ENCODE peak calls at places on chromosome 9, in seven cellular contexts. N is tibial nerve, Z is astrocyte of the cerebellum, A is heart right ventricle, Q is brain microvascular endothelial cell, M is astrocyte of the spinal cord, C is fibroblast of lung. G is an unnamed sample.

GRCh38 chr9:135296783-135297715 is 182.5 kb upstream of the PPP1R26 start:
- DNase-seq in N (no peak), Z (no peak), A (no peak), Q (no peak), M (no peak), C (no peak), G (no peak)

GRCh38 chr9:117487555-117488175 is 72.8 kb upstream of the ASTN2 start:
- DNase-seq in N (peak), Z (peak), A (peak), Q (peak), M (peak), C (peak), G (peak)

GRCh38 chr9:88979791-88980190 is 11.5 kb upstream of the S1PR3 start:
- DNase-seq in N (no peak), Z (no peak), A (no peak), Q (no peak), M (no peak), C (no peak), G (no peak)

GRCh38 chr9:18396102-18396728 is 77.7 kb upstream of the ADAMTSL1 start:
- DNase-seq in N (no peak), Z (no peak), A (no peak), Q (peak), M (peak), C (peak), G (no peak)

GRCh38 chr9:135468866-135469521 is 10.6 kb upstream of the PPP1R26 start:
- DNase-seq in N (no peak), Z (no peak), A (no peak), Q (peak), M (no peak), C (peak), G (peak)

GRCh38 chr9:89414670-89415069 is 83.2 kb downstream of the SEMA4D start:
- DNase-seq in N (no peak), Z (no peak), A (no peak), Q (no peak), M (no peak), C (no peak), G (no peak)

GRCh38 chr9:130300739-130301138 is 35.2 kb downstream of the HMCN2 start:
- DNase-seq in N (no peak), Z (no peak), A (no peak), Q (no peak), M (no peak), C (no peak), G (no peak)

GRCh38 chr9:89421595-89421994 is 76.3 kb downstream of the SEMA4D start:
- DNase-seq in N (no peak), Z (no peak), A (no peak), Q (peak), M (peak), C (peak), G (no peak)

GRCh38 chr9:3848445-3849114 is 322.8 kb upstream of the RFX3 start:
- DNase-seq in N (no peak), Z (no peak), A (no peak), Q (no peak), M (peak), C (no peak), G (peak)
- TF ChIP-seq CTCF in N (no peak), Z (peak), A (no peak), Q (peak), M (peak), C (no peak), G (no peak)

DNA sequence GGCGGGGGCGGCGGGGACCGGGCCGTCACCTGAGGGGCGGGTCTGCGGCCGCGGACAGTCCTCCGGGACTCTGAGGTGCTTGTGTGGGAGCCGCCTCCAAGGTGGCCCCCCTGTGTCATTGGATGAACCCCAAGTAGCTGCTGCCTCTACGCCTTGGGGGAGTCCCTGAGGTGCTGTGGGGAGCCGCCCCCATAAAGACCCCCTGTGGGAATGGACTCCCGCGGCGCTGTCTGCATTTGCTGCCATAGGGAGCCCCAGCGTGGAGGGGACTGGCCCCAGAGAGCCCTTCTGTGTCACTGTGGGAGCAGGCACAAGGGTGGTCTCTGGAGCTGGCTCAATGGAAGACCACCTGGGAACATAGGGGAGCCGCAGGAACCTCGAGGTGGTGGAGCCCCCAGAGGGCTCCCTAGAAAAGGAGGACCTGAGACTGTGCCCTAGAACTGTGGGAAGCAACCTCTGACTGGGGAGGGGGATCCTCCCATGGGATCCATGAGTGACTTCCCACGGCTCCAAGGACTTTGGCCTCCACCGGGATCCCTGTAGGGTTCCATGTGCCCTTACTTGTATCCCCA is 412 bp downstream of the PHF24 start:
- DNase-seq in N (no peak), Z (no peak), A (no peak), Q (no peak), M (no peak), C (no peak), G (no peak)
- H3K4me3 ChIP-seq in N (peak), Z (peak), A (peak), Q (peak), M (no peak), C (no peak), G (no peak)

DNA sequence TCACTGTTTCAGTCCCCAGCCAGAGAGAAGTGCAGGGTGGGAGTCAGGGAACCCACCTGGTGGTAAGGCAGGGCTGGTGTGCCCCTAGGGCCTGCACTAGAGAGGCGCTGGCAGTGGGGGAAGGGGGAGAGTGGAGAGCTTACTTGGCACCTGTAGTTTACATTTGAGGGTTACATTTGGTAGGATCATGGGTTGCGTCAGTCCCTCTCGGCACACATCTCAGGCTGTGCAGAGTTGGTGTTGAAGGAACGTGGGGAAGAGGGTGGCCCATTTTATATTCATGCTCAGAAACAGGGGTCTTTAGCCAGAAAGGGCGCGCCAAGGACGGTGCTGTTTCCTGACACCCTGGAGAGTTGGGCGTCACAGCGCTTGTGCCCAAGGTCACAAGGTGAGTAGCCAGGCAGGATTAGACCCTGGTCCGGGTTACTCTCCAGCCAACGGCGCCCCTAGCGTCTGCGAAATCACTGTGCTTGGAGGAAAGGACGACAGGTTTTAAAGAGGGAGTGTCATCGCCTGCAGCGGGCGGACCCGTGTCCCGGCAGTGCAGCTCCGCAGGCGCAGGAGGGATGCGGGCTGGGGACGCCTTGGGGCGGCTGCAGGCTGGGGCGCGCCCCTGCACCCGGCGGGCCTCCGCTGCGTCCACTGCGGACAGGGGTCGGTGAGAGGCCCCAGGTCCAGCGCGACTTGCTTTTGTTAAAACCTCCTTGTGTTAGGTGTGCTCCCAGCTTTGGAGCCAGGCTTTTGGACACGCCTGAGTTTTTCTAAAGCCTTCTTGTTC is 272.6 kb downstream of the FANCC start:
- DNase-seq in N (no peak), Z (no peak), A (peak), Q (no peak), M (no peak), C (no peak), G (peak)
- TF ChIP-seq CTCF in N (peak), Z (peak), A (peak), Q (peak), M (peak), C (no peak), G (no peak)

DNA sequence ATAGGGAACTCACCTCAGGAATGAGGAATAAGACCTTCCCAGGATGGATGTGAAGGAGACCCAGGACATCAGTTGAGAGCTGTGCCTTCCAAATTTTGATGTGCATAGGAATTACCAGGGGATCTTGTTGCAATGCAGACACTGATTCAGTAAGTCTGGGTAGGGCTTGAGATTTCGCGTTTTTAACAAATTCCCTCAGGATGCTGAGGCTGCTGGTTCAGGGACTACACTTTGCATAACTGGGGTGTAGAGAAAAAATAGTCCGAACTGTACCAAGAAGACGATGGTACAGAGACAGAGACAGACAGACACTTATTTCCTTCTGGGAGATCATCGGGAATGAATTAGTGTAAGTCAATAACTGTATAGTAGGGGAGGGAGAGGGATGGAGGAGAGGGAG is 82.3 kb upstream of the FREM1 start:
- DNase-seq in N (no peak), Z (no peak), A (no peak), Q (no peak), M (peak), C (no peak), G (no peak)
- H3K4me3 ChIP-seq in N (peak), Z (peak), A (peak), Q (no peak), M (peak), C (peak), G (peak)

G was measured in foreskin fibroblast.